ENCODE peak calls at places on chromosomes 13 and 19, in eight cellular contexts. B, V, C, H, N, E, U and K are unnamed samples.

GRCh38 chr19:543912-544608 is at the start of gene GZMM:
- DNase-seq in B (no peak), V (no peak), C (no peak), H (no peak), N (no peak), E (no peak), U (no peak), K (no peak)

GRCh38 chr19:45293682-45294081 is 29.0 kb downstream of the CKM start:
- DNase-seq in B (no peak), V (no peak), C (no peak), H (no peak), N (no peak), E (no peak), U (no peak), K (no peak)

GRCh38 chr13:114100446-114101320 is 31.7 kb downstream of the RASA3 start:
- DNase-seq in B (peak; percentile 30), V (peak; percentile 25), C (no peak), H (no peak), N (peak; percentile 45), E (peak; percentile 52), U (peak; percentile 21), K (no peak)

GRCh38 chr19:36915992-36916830 is at the start of the genes ZNF568 and ZNF829:
- DNase-seq in B (peak; percentile 94), V (peak; percentile 92), C (peak; percentile 85), H (peak; percentile 43), N (peak; percentile 96), E (peak; percentile 94), U (peak; percentile 90), K (peak; percentile 48)

GRCh38 chr13:66665991-66666390 is 564.1 kb downstream of the PCDH9 start:
- DNase-seq in B (peak; percentile 1), V (peak; percentile 83), C (peak; percentile 92), H (no peak), N (peak; percentile 96), E (peak; percentile 63), U (peak; percentile 94), K (peak; percentile 42)

GRCh38 chr13:48235814-48236135 is 2.8 kb downstream of the ITM2B start:
- DNase-seq in B (no peak), V (no peak), C (no peak), H (no peak), N (no peak), E (no peak), U (no peak), K (no peak)

GRCh38 chr13:46392967-46393366 is 5.9 kb upstream of the RUBCNL start:
- DNase-seq in B (peak; percentile 64), V (no peak), C (no peak), H (no peak), N (no peak), E (no peak), U (no peak), K (no peak)

GRCh38 chr19:3179739-3180293 is 1.2 kb downstream of the S1PR4 start:
- DNase-seq in B (peak; percentile 59), V (no peak), C (no peak), H (no peak), N (no peak), E (no peak), U (no peak), K (no peak)

GRCh38 chr19:31515931-31516330 is 166.7 kb upstream of the TSHZ3 start:
- DNase-seq in B (no peak), V (peak; percentile 2), C (no peak), H (no peak), N (no peak), E (no peak), U (no peak), K (no peak)

GRCh38 chr13:47168086-47168485 is 271.2 kb upstream of the HTR2A start:
- DNase-seq in B (peak; percentile 40), V (peak; percentile 69), C (peak; percentile 66), H (no peak), N (no peak), E (no peak), U (peak; percentile 67), K (no peak)

GRCh38 chr19:8158411-8159074 is 9.2 kb upstream of the FBN3 start:
- DNase-seq in B (peak; percentile 89), V (peak; percentile 88), C (peak; percentile 59), H (peak; percentile 51), N (peak; percentile 70), E (no peak), U (peak; percentile 67), K (peak; percentile 47)

GRCh38 chr19:46713781-46714522 is 3.0 kb downstream of the PRKD2 start:
- DNase-seq in B (peak; percentile 81), V (peak; percentile 82), C (peak; percentile 66), H (peak; percentile 99), N (peak; percentile 95), E (peak; percentile 70), U (peak; percentile 79), K (peak; percentile 54)

GRCh38 chr19:15108845-15109767 is 1.9 kb downstream of the SYDE1 start:
- DNase-seq in B (no peak), V (no peak), C (no peak), H (no peak), N (no peak), E (no peak), U (no peak), K (no peak)

GRCh38 chr19:16066611-16067104 is 9.6 kb upstream of the TPM4 start:
- DNase-seq in B (peak; percentile 80), V (peak; percentile 85), C (peak; percentile 69), H (no peak), N (peak; percentile 71), E (no peak), U (peak; percentile 81), K (peak; percentile 42)

GRCh38 chr13:38415233-38415632 is 65.6 kb downstream of the UFM1 start:
- DNase-seq in B (peak; percentile 79), V (peak; percentile 8), C (no peak), H (no peak), N (no peak), E (no peak), U (no peak), K (no peak)

GRCh38 chr13:21079761-21080730 is 18.7 kb upstream of the LATS2 start:
- DNase-seq in B (no peak), V (peak; percentile 92), C (peak; percentile 95), H (no peak), N (no peak), E (no peak), U (peak; percentile 96), K (no peak)

GRCh38 chr19:10724573-10725071 is 6.7 kb downstream of the DNM2 start:
- DNase-seq in B (no peak), V (no peak), C (no peak), H (no peak), N (no peak), E (no peak), U (no peak), K (no peak)

GRCh38 chr19:13058951-13059660 is 43.6 kb downstream of the LYL1 start:
- DNase-seq in B (no peak), V (no peak), C (no peak), H (no peak), N (no peak), E (no peak), U (no peak), K (no peak)

GRCh38 chr19:1243768-1244692 is 2.5 kb downstream of the ATP5F1D start:
- DNase-seq in B (peak; percentile 92), V (peak; percentile 85), C (peak; percentile 51), H (peak; percentile 79), N (peak; percentile 94), E (peak; percentile 88), U (peak; percentile 69), K (no peak)

GRCh38 chr19:6433663-6434062 is at the start of gene SLC25A41:
- DNase-seq in B (no peak), V (no peak), C (no peak), H (no peak), N (no peak), E (no peak), U (no peak), K (no peak)

GRCh38 chr19:18020212-18021067 is 12.5 kb downstream of the ARRDC2 start:
- DNase-seq in B (no peak), V (peak; percentile 69), C (peak; percentile 18), H (no peak), N (peak; percentile 91), E (peak; percentile 92), U (peak; percentile 51), K (no peak)

GRCh38 chr19:10228925-10229324 is 2.2 kb downstream of the S1PR2 start:
- DNase-seq in B (peak; percentile 73), V (peak; percentile 61), C (no peak), H (peak; percentile 59), N (no peak), E (no peak), U (peak; percentile 30), K (no peak)

GRCh38 chr13:91710733-91711132 is 312.3 kb downstream of the GPC5 start:
- DNase-seq in B (no peak), V (no peak), C (no peak), H (no peak), N (no peak), E (no peak), U (no peak), K (no peak)

GRCh38 chr19:1455336-1456120 is 5.6 kb downstream of the APC2 start:
- DNase-seq in B (peak; percentile 68), V (peak; percentile 77), C (no peak), H (peak; percentile 56), N (peak; percentile 73), E (peak; percentile 47), U (no peak), K (no peak)

GRCh38 chr19:49591731-49592485 is 926 bp downstream of the PRR12 start:
- DNase-seq in B (peak; percentile 58), V (peak; percentile 40), C (no peak), H (peak; percentile 84), N (peak; percentile 75), E (peak; percentile 57), U (peak; percentile 49), K (no peak)

GRCh38 chr13:51913421-51914136 is 51.8 kb downstream of the CCDC70 start:
- DNase-seq in B (no peak), V (no peak), C (no peak), H (no peak), N (no peak), E (no peak), U (no peak), K (no peak)
- TF ChIP-seq CTCF in B (no peak), V (peak; percentile 2), C (no peak), H (no peak), N (no peak), E (peak; percentile 39), U (peak; percentile 7), K (peak; percentile 21)

DNA sequence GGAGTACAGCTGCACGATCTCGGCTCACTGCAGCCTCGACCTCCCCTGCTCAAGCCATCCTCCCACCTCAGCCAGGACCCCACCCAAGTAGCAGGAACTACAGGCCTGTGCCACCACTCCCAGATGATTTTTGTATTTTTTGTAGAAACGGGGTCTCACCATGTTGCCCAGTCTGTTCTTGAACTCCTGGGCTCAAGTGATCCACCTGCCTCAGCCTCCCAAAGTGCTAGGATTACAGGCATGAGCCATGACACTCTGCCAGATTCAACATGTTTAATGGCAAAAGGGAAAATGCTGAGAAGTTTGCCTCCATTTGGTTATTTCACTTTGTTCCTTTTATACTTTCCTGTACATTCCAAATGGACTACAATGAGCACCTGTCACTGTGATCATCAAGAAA is 65.8 kb downstream of the ZIC5 start:
- DNase-seq in B (no peak), V (no peak), C (no peak), H (no peak), N (no peak), E (no peak), U (no peak), K (no peak)
- H3K4me3 ChIP-seq in B (no peak overlapping the region), V (no peak overlapping the region), C (no peak overlapping the region), H (no peak overlapping the region), N (no peak overlapping the region), E (no peak overlapping the region), U (no peak overlapping the region), K (no peak overlapping the region)

GRCh38 chr19:48169585-48169973 is 565 bp downstream of the LIG1 start:
- DNase-seq in B (peak; percentile 91), V (peak; percentile 77), C (peak; percentile 8), H (peak; percentile 79), N (peak; percentile 82), E (no peak), U (peak; percentile 37), K (no peak)
- TF ChIP-seq CTCF in B (no peak), V (no peak), C (no peak), H (no peak), N (no peak), E (no peak), U (no peak), K (no peak)

GRCh38 chr13:62846302-62846701 is 1430.7 kb upstream of the PCDH20 start:
- DNase-seq in B (no peak), V (peak; percentile 5), C (no peak), H (no peak), N (no peak), E (no peak), U (peak; percentile 6), K (no peak)
- H3K4me3 ChIP-seq in B (no peak overlapping the region), V (no peak overlapping the region), C (no peak overlapping the region), H (no peak overlapping the region), N (no peak overlapping the region), E (no peak overlapping the region), U (no peak overlapping the region), K (no peak overlapping the region)